ENCODE peak calls at places on chromosomes 11 and 22, in seven cellular contexts. X is IMR-90, R is adrenal gland, J is cardiac fibroblast, D is neural progenitor cell, U is GM10248, H is fibroblast of villous mesenchyme. Z is an unnamed sample.

GRCh38 chr11:16827139-16827538 is 88.7 kb downstream of the C11orf58 start:
- DNase-seq in J (no peak), U (no peak), H (no peak), D (no peak), R (no peak), X (no peak), Z (no peak)

GRCh38 chr11:126140932-126141291 is 70.5 kb downstream of the RPUSD4 start:
- DNase-seq in D (no peak), H (peak), U (no peak), R (peak), J (peak), X (peak), Z (peak)

GRCh38 chr11:11396290-11397042 is 43.4 kb upstream of the CSNK2A3 start:
- DNase-seq in J (peak), X (peak), U (no peak), D (no peak), R (no peak), H (peak), Z (peak)

GRCh38 chr11:134361241-134361640 is 29.5 kb downstream of the GLB1L2 start:
- DNase-seq in J (no peak), H (no peak), R (no peak), D (no peak), U (no peak), X (no peak), Z (no peak)

GRCh38 chr11:11993814-11994213 is 14.6 kb downstream of the DKK3 start:
- DNase-seq in J (peak), D (peak), X (peak), R (peak), H (peak), U (no peak), Z (peak)

GRCh38 chr11:110763249-110764011 is 51.2 kb upstream of the ARHGAP20 start:
- DNase-seq in J (peak), U (no peak), D (no peak), R (peak), H (peak), X (peak), Z (peak)

GRCh38 chr11:128929991-128930390 is 12.7 kb downstream of the TP53AIP1 start:
- DNase-seq in H (no peak), D (no peak), X (peak), U (no peak), J (peak), R (no peak), Z (peak)

GRCh38 chr11:73838443-73839122 is 38.1 kb downstream of the COA4 start:
- DNase-seq in J (no peak), U (no peak), D (peak), H (peak), R (no peak), X (peak), Z (no peak)

GRCh38 chr11:62064221-62064620 is 59.6 kb upstream of the INCENP start:
- DNase-seq in U (no peak), J (no peak), H (no peak), D (no peak), R (no peak), X (no peak), Z (no peak)

GRCh38 chr11:67463680-67464410 is 5.2 kb downstream of the TMEM134 start:
- DNase-seq in D (no peak), X (no peak), H (peak), U (no peak), R (peak), J (peak), Z (no peak)

GRCh38 chr22:23240639-23241389 is 60.5 kb downstream of the BCR start:
- DNase-seq in X (no peak), D (peak), J (peak), H (no peak), R (no peak), U (no peak), Z (no peak)

GRCh38 chr22:25557218-25557617 is 7.3 kb upstream of the GRK3 start:
- DNase-seq in R (no peak), H (no peak), D (no peak), U (no peak), J (no peak), X (no peak), Z (no peak)

GRCh38 chr11:100970273-100971164 is 159.1 kb downstream of the PGR start:
- DNase-seq in H (peak), X (no peak), D (no peak), R (no peak), U (no peak), J (no peak), Z (no peak)

GRCh38 chr11:57680552-57680874 is 12.6 kb downstream of the ZDHHC5 start:
- DNase-seq in U (no peak), J (peak), X (peak), R (no peak), D (no peak), H (peak), Z (peak)

GRCh38 chr11:2816941-2817421 is 68.6 kb downstream of the CDKN1C start:
- DNase-seq in H (peak), R (no peak), X (peak), D (no peak), J (peak), U (no peak), Z (peak)

GRCh38 chr11:5596611-5597201 is at the start of gene TRIM6:
- DNase-seq in U (no peak), R (peak), H (peak), D (peak), J (peak), X (peak), Z (peak)

GRCh38 chr22:25203082-25203481 is 3.4 kb downstream of the CRYBB3 start:
- DNase-seq in R (no peak), X (no peak), H (no peak), U (no peak), D (no peak), J (no peak), Z (no peak)

GRCh38 chr11:30143098-30143705 is 87.6 kb upstream of the FSHB start:
- DNase-seq in X (peak), R (no peak), U (peak), H (peak), D (peak), J (peak), Z (peak)

GRCh38 chr22:46571642-46572250 is 34.3 kb upstream of the CELSR1 start:
- DNase-seq in R (no peak), H (no peak), U (no peak), J (no peak), X (no peak), D (no peak), Z (no peak)

GRCh38 chr11:23257088-23257487 is 396.8 kb upstream of the CCDC179 start:
- DNase-seq in R (no peak), X (no peak), H (no peak), D (no peak), U (no peak), J (no peak), Z (no peak)

GRCh38 chr22:47157486-47158270 is 395.2 kb downstream of the TBC1D22A start:
- DNase-seq in J (no peak), U (no peak), X (no peak), D (no peak), H (no peak), R (no peak), Z (no peak)

GRCh38 chr22:26756675-26757293 is 99.4 kb downstream of the MIAT start:
- DNase-seq in R (peak), X (peak), D (peak), J (peak), H (peak), U (peak), Z (peak)

GRCh38 chr11:64163951-64164350 is 2.0 kb downstream of the MACROD1 start:
- DNase-seq in X (no peak), R (no peak), J (no peak), H (no peak), U (no peak), D (no peak), Z (no peak)
- TF ChIP-seq CTCF in X (no peak), R (no peak), J (no peak), H (no peak), U (no peak), D (no peak), Z (no peak)

DNA sequence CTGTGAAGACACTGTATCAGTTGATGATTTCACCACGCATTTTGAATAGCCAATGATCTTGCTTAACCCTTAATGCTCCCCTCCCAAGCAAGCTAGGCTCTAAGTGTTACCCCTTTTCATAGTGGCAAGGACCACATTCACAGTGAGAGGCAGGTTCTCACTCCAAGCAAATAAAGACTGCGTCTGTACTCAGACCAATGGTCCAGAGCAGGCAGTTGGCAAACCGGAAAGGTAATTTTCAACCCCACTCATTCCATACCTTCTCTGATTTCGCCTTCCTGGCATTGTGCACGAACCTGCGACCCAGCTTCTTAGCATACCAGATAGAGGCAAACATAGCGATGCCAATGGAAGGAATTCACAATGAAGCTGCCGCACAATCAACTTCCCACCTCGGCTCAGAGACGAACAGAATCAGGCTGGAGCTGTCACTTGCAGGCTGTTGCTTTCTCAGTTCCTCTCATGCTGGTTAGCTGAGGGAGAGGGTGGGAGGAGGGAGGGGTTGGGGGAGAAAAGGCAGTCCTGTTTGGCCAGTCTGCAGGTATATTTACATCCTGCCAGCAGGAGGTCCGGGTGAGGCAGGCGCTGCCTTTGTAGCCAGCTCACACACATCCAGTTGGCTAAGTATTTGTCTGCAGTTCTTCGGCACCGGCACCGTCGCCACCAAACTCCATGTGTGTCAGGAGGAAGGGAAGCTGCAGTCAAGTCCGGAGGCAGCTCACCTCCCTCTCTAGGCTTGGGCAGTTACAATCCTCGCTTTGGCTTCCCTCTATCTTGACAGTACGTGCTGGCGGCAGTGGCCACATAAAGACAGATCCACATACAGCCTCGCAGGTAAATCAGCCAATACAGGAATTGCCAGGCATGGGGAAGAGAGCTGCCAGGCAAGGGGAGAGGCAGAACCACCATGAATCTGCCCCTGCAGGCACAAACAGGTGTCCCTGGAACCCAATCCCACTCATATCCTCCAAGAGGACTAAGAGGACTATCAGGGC is 1151.3 kb upstream of the CCDC90B start:
- DNase-seq in X (no peak), H (no peak), U (peak), D (peak), R (peak), J (no peak), Z (no peak)
- TF ChIP-seq CTCF in X (no peak), H (no peak), U (no peak), D (no peak), R (no peak), J (no peak), Z (no peak)

GRCh38 chr11:24762076-24762475 is 265.2 kb downstream of the LUZP2 start:
- DNase-seq in R (no peak), J (no peak), X (no peak), H (no peak), U (no peak), D (no peak), Z (no peak)

GRCh38 chr11:24755260-24755839 is 258.5 kb downstream of the LUZP2 start:
- DNase-seq in X (no peak), J (no peak), H (no peak), D (no peak), U (no peak), R (no peak), Z (no peak)

GRCh38 chr11:24759742-24760141 is 262.9 kb downstream of the LUZP2 start:
- DNase-seq in R (no peak), U (no peak), J (no peak), X (no peak), D (no peak), H (no peak), Z (no peak)

GRCh38 chr11:24760681-24761080 is 263.8 kb downstream of the LUZP2 start:
- DNase-seq in D (no peak), J (peak), X (peak), U (no peak), H (no peak), R (no peak), Z (no peak)
- TF ChIP-seq CTCF in D (no peak), J (no peak), X (no peak), U (no peak), H (no peak), R (no peak), Z (no peak)

GRCh38 chr11:120335928-120336640 is at the start of gene ARHGEF12:
- DNase-seq in H (peak), J (peak), R (peak), D (peak), X (peak), U (peak), Z (peak)
- TF ChIP-seq CTCF in H (peak), J (peak), R (no peak), D (peak), X (peak), U (peak), Z (peak)

DNA sequence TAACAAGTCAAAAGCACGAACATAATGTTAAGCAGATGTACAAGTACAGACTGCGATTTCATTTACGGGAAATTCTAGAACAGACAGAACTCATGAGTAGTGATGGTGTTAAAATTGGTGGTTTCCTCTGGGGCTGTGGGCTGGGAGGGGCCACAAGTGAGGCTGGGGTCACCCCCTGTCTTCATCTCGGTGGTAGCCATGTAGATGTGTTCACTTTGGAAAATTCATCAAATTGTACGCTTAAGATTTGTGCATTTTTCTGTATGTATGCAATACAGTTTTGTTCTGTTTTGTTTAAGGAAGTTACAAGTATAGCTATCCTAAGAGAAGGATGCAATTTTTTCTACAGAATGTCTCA is 504 bp upstream of the ASCC2 start:
- DNase-seq in X (no peak), U (no peak), D (no peak), R (no peak), H (no peak), J (no peak), Z (no peak)
- TF ChIP-seq CTCF in X (no peak), U (no peak), D (no peak), R (no peak), H (no peak), J (no peak), Z (no peak)